ENCODE peak calls at places on chromosomes 5 and 9, in ten cellular contexts. One of them, this sample, is unnamed.

GRCh38 chr9:97556721-97557605 is 55.5 kb downstream of the TMOD1 start:
- DNase-seq in PC-3: no peak
- DNase-seq in cardiac fibroblast: peak
- DNase-seq in left ventricle myocardium inferior: peak
- DNase-seq in Peyer's patch: no peak
- DNase-seq in AG10803: no peak
- DNase-seq in astrocyte of the spinal cord: no peak
- DNase-seq in coronary artery: peak
- DNase-seq in osteocyte: no peak
- DNase-seq in HFF-Myc: no peak
- DNase-seq in this sample: peak

GRCh38 chr9:100919526-100919925 is 109.0 kb upstream of the PLPPR1 start:
- DNase-seq in PC-3: no peak
- DNase-seq in cardiac fibroblast: no peak
- DNase-seq in left ventricle myocardium inferior: no peak
- DNase-seq in Peyer's patch: no peak
- DNase-seq in AG10803: no peak
- DNase-seq in astrocyte of the spinal cord: no peak
- DNase-seq in coronary artery: no peak
- DNase-seq in osteocyte: no peak
- DNase-seq in HFF-Myc: no peak
- DNase-seq in this sample: no peak

GRCh38 chr9:69425402-69425801 is 100.4 kb downstream of the ENTREP1 start:
- DNase-seq in PC-3: peak
- DNase-seq in cardiac fibroblast: no peak
- DNase-seq in left ventricle myocardium inferior: no peak
- DNase-seq in Peyer's patch: no peak
- DNase-seq in AG10803: no peak
- DNase-seq in astrocyte of the spinal cord: no peak
- DNase-seq in coronary artery: no peak
- DNase-seq in osteocyte: no peak
- DNase-seq in HFF-Myc: no peak
- DNase-seq in this sample: no peak

GRCh38 chr5:33877483-33877882 is 14.3 kb downstream of the ADAMTS12 start:
- DNase-seq in PC-3: no peak
- DNase-seq in cardiac fibroblast: peak
- DNase-seq in left ventricle myocardium inferior: no peak
- DNase-seq in Peyer's patch: no peak
- DNase-seq in AG10803: no peak
- DNase-seq in astrocyte of the spinal cord: no peak
- DNase-seq in coronary artery: no peak
- DNase-seq in osteocyte: no peak
- DNase-seq in HFF-Myc: no peak
- DNase-seq in this sample: no peak

GRCh38 chr5:142915840-142916424 is 145.8 kb downstream of the ARHGAP26 start:
- DNase-seq in PC-3: peak
- DNase-seq in cardiac fibroblast: peak
- DNase-seq in left ventricle myocardium inferior: no peak
- DNase-seq in Peyer's patch: peak
- DNase-seq in AG10803: no peak
- DNase-seq in astrocyte of the spinal cord: peak
- DNase-seq in coronary artery: no peak
- DNase-seq in osteocyte: no peak
- DNase-seq in HFF-Myc: no peak
- DNase-seq in this sample: peak

GRCh38 chr5:135348920-135349319 is 50.1 kb downstream of the MACROH2A1 start:
- DNase-seq in PC-3: no peak
- DNase-seq in cardiac fibroblast: no peak
- DNase-seq in left ventricle myocardium inferior: no peak
- DNase-seq in Peyer's patch: peak
- DNase-seq in AG10803: no peak
- DNase-seq in astrocyte of the spinal cord: no peak
- DNase-seq in coronary artery: no peak
- DNase-seq in osteocyte: no peak
- DNase-seq in HFF-Myc: no peak
- DNase-seq in this sample: no peak

GRCh38 chr5:93145019-93145418 is 436.0 kb downstream of the NR2F1-AS1 start:
- DNase-seq in PC-3: no peak
- DNase-seq in cardiac fibroblast: no peak
- DNase-seq in left ventricle myocardium inferior: no peak
- DNase-seq in Peyer's patch: no peak
- DNase-seq in AG10803: no peak
- DNase-seq in astrocyte of the spinal cord: no peak
- DNase-seq in coronary artery: no peak
- DNase-seq in osteocyte: no peak
- DNase-seq in HFF-Myc: no peak
- DNase-seq in this sample: no peak

GRCh38 chr5:147869112-147869511 is 9.4 kb upstream of the SCGB3A2 start:
- DNase-seq in PC-3: no peak
- DNase-seq in cardiac fibroblast: no peak
- DNase-seq in left ventricle myocardium inferior: no peak
- DNase-seq in Peyer's patch: no peak
- DNase-seq in AG10803: no peak
- DNase-seq in astrocyte of the spinal cord: no peak
- DNase-seq in coronary artery: no peak
- DNase-seq in osteocyte: no peak
- DNase-seq in HFF-Myc: no peak
- DNase-seq in this sample: no peak

GRCh38 chr9:34363619-34364351 is 12.9 kb downstream of the MYORG start:
- DNase-seq in PC-3: no peak
- DNase-seq in cardiac fibroblast: peak
- DNase-seq in left ventricle myocardium inferior: peak
- DNase-seq in Peyer's patch: peak
- DNase-seq in AG10803: no peak
- DNase-seq in astrocyte of the spinal cord: peak
- DNase-seq in coronary artery: peak
- DNase-seq in osteocyte: no peak
- DNase-seq in HFF-Myc: no peak
- DNase-seq in this sample: no peak

GRCh38 chr9:4508246-4508906 is 18.1 kb downstream of the SLC1A1 start:
- DNase-seq in PC-3: peak
- DNase-seq in cardiac fibroblast: no peak
- DNase-seq in left ventricle myocardium inferior: no peak
- DNase-seq in Peyer's patch: peak
- DNase-seq in AG10803: peak
- DNase-seq in astrocyte of the spinal cord: peak
- DNase-seq in coronary artery: no peak
- DNase-seq in osteocyte: no peak
- DNase-seq in HFF-Myc: no peak
- DNase-seq in this sample: peak

GRCh38 chr9:93132946-93133640 is 958 bp downstream of the NINJ1 start:
- DNase-seq in PC-3: peak
- DNase-seq in cardiac fibroblast: no peak
- DNase-seq in left ventricle myocardium inferior: no peak
- DNase-seq in Peyer's patch: no peak
- DNase-seq in AG10803: no peak
- DNase-seq in astrocyte of the spinal cord: no peak
- DNase-seq in coronary artery: peak
- DNase-seq in osteocyte: no peak
- DNase-seq in HFF-Myc: no peak
- DNase-seq in this sample: peak

GRCh38 chr5:68780299-68780960 is 313.4 kb upstream of the SLC30A5 start:
- DNase-seq in PC-3: no peak
- DNase-seq in cardiac fibroblast: no peak
- DNase-seq in left ventricle myocardium inferior: no peak
- DNase-seq in Peyer's patch: no peak
- DNase-seq in AG10803: peak
- DNase-seq in astrocyte of the spinal cord: no peak
- DNase-seq in coronary artery: no peak
- DNase-seq in osteocyte: no peak
- DNase-seq in HFF-Myc: no peak
- DNase-seq in this sample: no peak

GRCh38 chr5:126597156-126597555 is 2.1 kb upstream of the ALDH7A1 start:
- DNase-seq in PC-3: peak
- DNase-seq in cardiac fibroblast: peak
- DNase-seq in left ventricle myocardium inferior: no peak
- DNase-seq in Peyer's patch: no peak
- DNase-seq in AG10803: peak
- DNase-seq in astrocyte of the spinal cord: peak
- DNase-seq in coronary artery: no peak
- DNase-seq in osteocyte: no peak
- DNase-seq in HFF-Myc: no peak
- DNase-seq in this sample: peak

GRCh38 chr9:112925058-112925641 is 34.5 kb upstream of the SLC46A2 start:
- DNase-seq in PC-3: peak
- DNase-seq in cardiac fibroblast: peak
- DNase-seq in left ventricle myocardium inferior: no peak
- DNase-seq in Peyer's patch: peak
- DNase-seq in AG10803: peak
- DNase-seq in astrocyte of the spinal cord: peak
- DNase-seq in coronary artery: no peak
- DNase-seq in osteocyte: no peak
- DNase-seq in HFF-Myc: peak
- DNase-seq in this sample: peak

GRCh38 chr5:74105126-74105780 is 479.3 kb downstream of the ARHGEF28 start:
- DNase-seq in PC-3: no peak
- DNase-seq in cardiac fibroblast: peak
- DNase-seq in left ventricle myocardium inferior: peak
- DNase-seq in Peyer's patch: no peak
- DNase-seq in AG10803: no peak
- DNase-seq in astrocyte of the spinal cord: no peak
- DNase-seq in coronary artery: no peak
- DNase-seq in osteocyte: no peak
- DNase-seq in HFF-Myc: no peak
- DNase-seq in this sample: peak

GRCh38 chr9:12696931-12697622 is 3.9 kb downstream of the TYRP1 start:
- DNase-seq in PC-3: no peak
- DNase-seq in cardiac fibroblast: no peak
- DNase-seq in left ventricle myocardium inferior: no peak
- DNase-seq in Peyer's patch: no peak
- DNase-seq in AG10803: peak
- DNase-seq in astrocyte of the spinal cord: peak
- DNase-seq in coronary artery: no peak
- DNase-seq in osteocyte: no peak
- DNase-seq in HFF-Myc: no peak
- DNase-seq in this sample: no peak

GRCh38 chr9:12699529-12699928 is 6.3 kb downstream of the TYRP1 start:
- DNase-seq in PC-3: peak
- DNase-seq in cardiac fibroblast: peak
- DNase-seq in left ventricle myocardium inferior: no peak
- DNase-seq in Peyer's patch: no peak
- DNase-seq in AG10803: peak
- DNase-seq in astrocyte of the spinal cord: peak
- DNase-seq in coronary artery: no peak
- DNase-seq in osteocyte: no peak
- DNase-seq in HFF-Myc: no peak
- DNase-seq in this sample: peak

GRCh38 chr9:12697719-12698118 is 4.5 kb downstream of the TYRP1 start:
- DNase-seq in PC-3: no peak
- DNase-seq in cardiac fibroblast: peak
- DNase-seq in left ventricle myocardium inferior: no peak
- DNase-seq in Peyer's patch: no peak
- DNase-seq in AG10803: no peak
- DNase-seq in astrocyte of the spinal cord: no peak
- DNase-seq in coronary artery: no peak
- DNase-seq in osteocyte: no peak
- DNase-seq in HFF-Myc: no peak
- DNase-seq in this sample: peak

GRCh38 chr9:12698293-12698692 is 5.1 kb downstream of the TYRP1 start:
- DNase-seq in PC-3: no peak
- DNase-seq in cardiac fibroblast: peak
- DNase-seq in left ventricle myocardium inferior: no peak
- DNase-seq in Peyer's patch: no peak
- DNase-seq in AG10803: peak
- DNase-seq in astrocyte of the spinal cord: peak
- DNase-seq in coronary artery: no peak
- DNase-seq in osteocyte: no peak
- DNase-seq in HFF-Myc: no peak
- DNase-seq in this sample: peak

GRCh38 chr9:12698986-12699385 is 5.8 kb downstream of the TYRP1 start:
- DNase-seq in PC-3: no peak
- DNase-seq in cardiac fibroblast: peak
- DNase-seq in left ventricle myocardium inferior: no peak
- DNase-seq in Peyer's patch: no peak
- DNase-seq in AG10803: no peak
- DNase-seq in astrocyte of the spinal cord: no peak
- DNase-seq in coronary artery: no peak
- DNase-seq in osteocyte: no peak
- DNase-seq in HFF-Myc: no peak
- DNase-seq in this sample: no peak
- TF ChIP-seq CTCF in PC-3: peak
- TF ChIP-seq CTCF in cardiac fibroblast: peak
- TF ChIP-seq CTCF in left ventricle myocardium inferior: peak
- TF ChIP-seq CTCF in Peyer's patch: no peak
- TF ChIP-seq CTCF in AG10803: peak
- TF ChIP-seq CTCF in astrocyte of the spinal cord: peak
- TF ChIP-seq CTCF in coronary artery: no peak
- TF ChIP-seq CTCF in osteocyte: no peak
- TF ChIP-seq CTCF in HFF-Myc: peak
- TF ChIP-seq CTCF in this sample: no peak

DNA sequence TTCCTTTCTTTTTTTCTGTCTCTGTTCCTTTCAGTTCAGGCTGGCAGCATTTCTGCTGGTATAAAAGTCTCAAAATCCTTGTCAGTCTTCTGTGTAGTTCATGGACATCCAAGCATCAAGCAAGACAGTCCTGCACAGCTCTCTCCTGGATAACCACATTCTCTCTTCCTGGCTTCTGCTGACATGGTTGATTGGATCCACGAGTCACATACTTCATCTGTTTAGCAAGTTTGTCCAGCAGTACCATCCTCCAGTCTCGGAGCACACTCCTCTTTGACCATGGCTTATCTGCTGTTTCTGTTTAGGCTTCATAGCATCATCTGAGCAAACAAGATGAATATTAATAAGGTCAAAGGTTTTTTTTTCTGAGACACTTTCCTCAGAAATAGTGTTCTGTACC is 220.8 kb downstream of the KDM4C start:
- DNase-seq in PC-3: no peak
- DNase-seq in cardiac fibroblast: no peak
- DNase-seq in left ventricle myocardium inferior: no peak
- DNase-seq in Peyer's patch: no peak
- DNase-seq in AG10803: no peak
- DNase-seq in astrocyte of the spinal cord: no peak
- DNase-seq in coronary artery: no peak
- DNase-seq in osteocyte: no peak
- DNase-seq in HFF-Myc: no peak
- DNase-seq in this sample: no peak
- TF ChIP-seq CTCF in PC-3: no peak
- TF ChIP-seq CTCF in cardiac fibroblast: no peak
- TF ChIP-seq CTCF in left ventricle myocardium inferior: no peak
- TF ChIP-seq CTCF in Peyer's patch: no peak
- TF ChIP-seq CTCF in AG10803: no peak
- TF ChIP-seq CTCF in astrocyte of the spinal cord: no peak
- TF ChIP-seq CTCF in coronary artery: no peak
- TF ChIP-seq CTCF in osteocyte: no peak
- TF ChIP-seq CTCF in HFF-Myc: no peak
- TF ChIP-seq CTCF in this sample: no peak

GRCh38 chr9:36798350-36799065 is 225.8 kb downstream of the MELK start:
- DNase-seq in PC-3: peak
- DNase-seq in cardiac fibroblast: no peak
- DNase-seq in left ventricle myocardium inferior: no peak
- DNase-seq in Peyer's patch: no peak
- DNase-seq in AG10803: no peak
- DNase-seq in astrocyte of the spinal cord: no peak
- DNase-seq in coronary artery: no peak
- DNase-seq in osteocyte: no peak
- DNase-seq in HFF-Myc: no peak
- DNase-seq in this sample: peak
- TF ChIP-seq CTCF in PC-3: peak
- TF ChIP-seq CTCF in cardiac fibroblast: no peak
- TF ChIP-seq CTCF in left ventricle myocardium inferior: no peak
- TF ChIP-seq CTCF in Peyer's patch: no peak
- TF ChIP-seq CTCF in AG10803: no peak
- TF ChIP-seq CTCF in astrocyte of the spinal cord: no peak
- TF ChIP-seq CTCF in coronary artery: no peak
- TF ChIP-seq CTCF in osteocyte: no peak
- TF ChIP-seq CTCF in HFF-Myc: no peak
- TF ChIP-seq CTCF in this sample: peak

GRCh38 chr9:125343518-125344284 is 82.1 kb downstream of the GAPVD1 start:
- DNase-seq in PC-3: peak
- DNase-seq in cardiac fibroblast: peak
- DNase-seq in left ventricle myocardium inferior: no peak
- DNase-seq in Peyer's patch: no peak
- DNase-seq in AG10803: peak
- DNase-seq in astrocyte of the spinal cord: peak
- DNase-seq in coronary artery: no peak
- DNase-seq in osteocyte: no peak
- DNase-seq in HFF-Myc: peak
- DNase-seq in this sample: peak
- TF ChIP-seq CTCF in PC-3: no peak
- TF ChIP-seq CTCF in cardiac fibroblast: no peak
- TF ChIP-seq CTCF in left ventricle myocardium inferior: peak
- TF ChIP-seq CTCF in Peyer's patch: no peak
- TF ChIP-seq CTCF in AG10803: no peak
- TF ChIP-seq CTCF in astrocyte of the spinal cord: no peak
- TF ChIP-seq CTCF in coronary artery: no peak
- TF ChIP-seq CTCF in osteocyte: no peak
- TF ChIP-seq CTCF in HFF-Myc: no peak
- TF ChIP-seq CTCF in this sample: no peak

This sample was measured in MCF 10A.